ENCODE peak calls at places on chromosome X, in eight cellular contexts. N, A, T, E, K, F, C and X are unnamed samples.

GRCh38 chrX:50680990-50681389 is 133.0 kb downstream of the SHROOM4 start:
- DNase-seq in E (no peak), T (no peak), K (peak), F (no peak), N (no peak), A (no peak), C (no peak), X (no peak)

GRCh38 chrX:109782994-109783711 is 50.1 kb upstream of the ACSL4 start:
- DNase-seq in K (no peak), T (no peak), A (no peak), C (no peak), F (no peak), N (no peak), E (no peak), X (no peak)

GRCh38 chrX:42079968-42080367 is 156.6 kb upstream of the CASK start:
- DNase-seq in N (no peak), K (no peak), F (no peak), T (no peak), A (no peak), E (no peak), C (no peak), X (no peak)

GRCh38 chrX:150063138-150063518 is 124.8 kb upstream of the EOLA2 start:
- DNase-seq in N (no peak), C (no peak), K (no peak), E (no peak), A (no peak), T (no peak), F (no peak), X (no peak)

GRCh38 chrX:149630681-149631292 is 805 bp downstream of the TMEM185A start:
- DNase-seq in N (no peak), E (no peak), K (no peak), F (no peak), A (no peak), T (no peak), C (no peak), X (no peak)

GRCh38 chrX:154727418-154728323 is 23.2 kb downstream of the GAB3 start:
- DNase-seq in F (no peak), K (no peak), A (peak), T (no peak), N (no peak), C (no peak), E (peak), X (peak)

GRCh38 chrX:95893632-95894031 is 791.0 kb upstream of the DIAPH2 start:
- DNase-seq in A (no peak), C (no peak), F (no peak), T (no peak), N (no peak), K (no peak), E (no peak), X (no peak)

GRCh38 chrX:22097295-22097694 is 65.2 kb downstream of the PHEX start:
- DNase-seq in A (no peak), E (no peak), C (no peak), N (no peak), F (no peak), T (peak), K (no peak), X (no peak)

GRCh38 chrX:10189317-10190268 is 32.8 kb downstream of the CLCN4 start:
- DNase-seq in E (peak), C (peak), A (peak), K (peak), N (peak), F (peak), T (no peak), X (peak)

GRCh38 chrX:13398073-13398823 is 78.4 kb upstream of the ATXN3L start:
- DNase-seq in N (no peak), F (no peak), C (no peak), T (peak), K (no peak), A (no peak), E (peak), X (peak)

GRCh38 chrX:10239611-10240064 is 82.9 kb downstream of the CLCN4 start:
- DNase-seq in N (no peak), C (no peak), E (no peak), T (no peak), F (no peak), K (no peak), A (no peak), X (peak)